ENCODE peak calls at places on chromosomes 11 and 22, in eight cellular contexts. K is psoas muscle, I is heart right ventricle, W is spleen, J is A549, M is GM23338, V is adrenal gland, N is IMR-90. H is an unnamed sample. For H3K4me1, the result is how much of the 10 kb centered on the place peaks cover.

GRCh38 chr11:111460752-111461305 is 51.4 kb downstream of the BTG4 start:
- DNase-seq in W (no peak), I (no peak), K (no peak), N (peak), J (no peak), M (no peak), V (no peak), H (no peak)

GRCh38 chr22:46533434-46533833 is 4.0 kb downstream of the CELSR1 start:
- DNase-seq in I (no peak), N (no peak), K (no peak), J (peak), V (no peak), M (peak), W (no peak), H (no peak)

GRCh38 chr11:73003083-73003482 is 139.0 kb downstream of the FCHSD2 start:
- DNase-seq in N (no peak), M (no peak), W (no peak), I (no peak), V (no peak), J (no peak), K (no peak), H (no peak)

GRCh38 chr11:117663826-117664225 is 133.2 kb downstream of the DSCAML1 start:
- DNase-seq in N (no peak), V (no peak), W (peak), K (peak), M (peak), J (no peak), I (no peak), H (no peak)

GRCh38 chr22:37552560-37553163 is 7.6 kb upstream of the CDC42EP1 start:
- DNase-seq in V (peak), J (no peak), K (peak), I (peak), M (peak), W (no peak), N (peak), H (peak)

GRCh38 chr11:84289381-84289906 is 1003.3 kb upstream of the CCDC90B start:
- DNase-seq in W (no peak), M (no peak), J (no peak), V (no peak), N (peak), I (no peak), K (no peak), H (no peak)

GRCh38 chr11:2521081-2521480 is 76.3 kb downstream of the KCNQ1 start:
- DNase-seq in J (no peak), K (peak), V (peak), N (no peak), M (no peak), I (peak), W (peak), H (no peak)

GRCh38 chr11:2590951-2591754 is 108.6 kb downstream of the KCNQ1OT1 start:
- DNase-seq in J (no peak), K (peak), W (no peak), M (no peak), V (no peak), I (peak), N (no peak), H (peak)

GRCh38 chr11:64372802-64373597 is 14.0 kb downstream of the RPS6KA4 start:
- DNase-seq in M (peak), W (no peak), N (no peak), I (no peak), J (peak), V (no peak), K (no peak), H (peak)

GRCh38 chr11:100726709-100727108 is 39.6 kb downstream of the ARHGAP42 start:
- DNase-seq in J (no peak), W (no peak), I (no peak), N (no peak), M (peak), K (no peak), V (no peak), H (no peak)

GRCh38 chr22:44441401-44442185 is 56.4 kb downstream of the RTL6 start:
- DNase-seq in J (no peak), W (peak), M (no peak), I (no peak), N (no peak), V (no peak), K (no peak), H (no peak)

GRCh38 chr11:108933630-108934029 is 268.8 kb downstream of the DDX10 start:
- DNase-seq in M (no peak), J (no peak), K (no peak), I (no peak), N (peak), V (no peak), W (no peak), H (no peak)

GRCh38 chr22:48112687-48113521 is 1350.5 kb downstream of the TBC1D22A start:
- DNase-seq in K (no peak), J (no peak), I (no peak), M (no peak), V (peak), W (no peak), N (no peak), H (no peak)

GRCh38 chr22:26461188-26461810 is 22.3 kb downstream of the HPS4 start:
- DNase-seq in K (peak), M (peak), I (peak), W (no peak), J (peak), V (peak), N (peak), H (peak)

GRCh38 chr11:114562166-114562916 is 2.7 kb upstream of the NXPE1 start:
- DNase-seq in M (no peak), I (no peak), W (no peak), J (no peak), K (no peak), N (peak), V (no peak), H (no peak)

GRCh38 chr11:3867209-3868071 is 12.0 kb downstream of the STIM1 start:
- DNase-seq in W (no peak), J (no peak), I (peak), V (peak), N (no peak), M (no peak), K (no peak), H (peak)

GRCh38 chr11:134915212-134915611 is 503.2 kb upstream of the B3GAT1 start:
- DNase-seq in J (no peak), N (no peak), K (no peak), V (peak), M (no peak), W (no peak), I (peak), H (peak)

GRCh38 chr11:12725863-12726666 is 51.8 kb downstream of the TEAD1 start:
- DNase-seq in J (no peak), K (no peak), N (peak), M (no peak), I (no peak), W (no peak), V (no peak), H (no peak)

GRCh38 chr11:65593518-65594414 is 1.8 kb downstream of the KCNK7 start:
- DNase-seq in M (peak), W (no peak), N (no peak), V (no peak), J (no peak), K (peak), I (peak), H (no peak)

GRCh38 chr22:37623075-37624016 is 14.7 kb downstream of the GGA1 start:
- DNase-seq in J (peak), K (peak), W (peak), M (peak), V (peak), I (peak), N (peak), H (peak)

GRCh38 chr11:120605469-120605868 is 93.9 kb downstream of the GRIK4 start:
- DNase-seq in V (no peak), K (no peak), W (peak), N (no peak), M (no peak), I (no peak), J (no peak), H (no peak)

GRCh38 chr11:82796970-82797594 is 63.4 kb upstream of the FAM181B start:
- DNase-seq in I (peak), W (no peak), V (peak), J (no peak), K (peak), M (no peak), N (no peak), H (no peak)

GRCh38 chr11:77175869-77176539 is 48.0 kb downstream of the MYO7A start:
- DNase-seq in K (peak), V (peak), N (no peak), W (peak), M (peak), I (peak), J (no peak), H (peak)

GRCh38 chr11:2806351-2807058 is 79.1 kb downstream of the CDKN1C start:
- DNase-seq in N (no peak), J (no peak), W (peak), K (peak), V (peak), I (peak), M (no peak), H (peak)

GRCh38 chr22:39253427-39254070 is 8.8 kb upstream of the PDGFB start:
- DNase-seq in W (no peak), N (peak), K (peak), I (peak), M (peak), V (peak), J (peak), H (peak)

GRCh38 chr11:9700105-9700801 is 36.4 kb downstream of the SWAP70 start:
- DNase-seq in I (no peak), V (no peak), K (no peak), J (no peak), M (no peak), N (no peak), W (no peak), H (no peak)

GRCh38 chr11:62931501-62932278 is 10.5 kb upstream of the CHRM1 start:
- DNase-seq in K (no peak), N (no peak), M (no peak), V (no peak), W (no peak), J (no peak), I (no peak), H (no peak)

GRCh38 chr11:79390923-79391322 is 49.9 kb downstream of the TENM4 start:
- DNase-seq in V (no peak), W (no peak), K (peak), I (no peak), M (no peak), J (no peak), N (peak), H (no peak)

GRCh38 chr11:73331138-73331916 is 23.3 kb downstream of the ARHGEF17 start:
- DNase-seq in I (peak), V (no peak), K (peak), N (peak), W (no peak), M (peak), J (no peak), H (peak)

GRCh38 chr22:22397875-22398524 is 110.5 kb downstream of the ZNF280B start:
- DNase-seq in W (no peak), J (no peak), V (no peak), N (no peak), K (no peak), M (no peak), I (peak), H (no peak)

GRCh38 chr11:35214792-35215193 is 75.8 kb downstream of the CD44 start:
- DNase-seq in W (no peak), J (no peak), I (no peak), K (no peak), M (peak), V (no peak), N (peak), H (no peak)

GRCh38 chr11:1310315-1310687 is 869 bp upstream of the TOLLIP start:
- DNase-seq in N (no peak), V (no peak), W (no peak), M (no peak), K (no peak), I (no peak), J (no peak), H (no peak)

GRCh38 chr22:38135133-38135706 is 24.7 kb upstream of the BAIAP2L2 start:
- DNase-seq in V (peak), M (no peak), N (peak), I (no peak), K (no peak), J (peak), W (no peak), H (no peak)

GRCh38 chr11:104118105-104118762 is 45.7 kb downstream of the PDGFD start:
- DNase-seq in W (no peak), M (no peak), I (no peak), J (no peak), K (no peak), N (no peak), V (no peak), H (no peak)

GRCh38 chr22:27885977-27886842 is 32.8 kb downstream of the PITPNB start:
- DNase-seq in W (no peak), K (no peak), J (peak), M (peak), N (peak), I (no peak), V (peak), H (peak)

GRCh38 chr22:23168381-23169031 is 11.8 kb upstream of the BCR start:
- DNase-seq in W (no peak), J (no peak), I (no peak), N (no peak), V (no peak), K (no peak), M (no peak), H (no peak)

GRCh38 chr11:77602385-77603105 is 12.8 kb downstream of the AQP11 start:
- DNase-seq in J (peak), W (no peak), K (no peak), I (no peak), M (no peak), V (no peak), N (peak), H (no peak)

GRCh38 chr11:68751331-68751856 is at the start of gene TESMIN:
- DNase-seq in I (peak), V (peak), W (peak), J (peak), K (peak), M (peak), N (peak), H (peak)

GRCh38 chr22:45518580-45518991 is 15.9 kb downstream of the FBLN1 start:
- DNase-seq in W (no peak), M (no peak), I (no peak), V (no peak), K (no peak), J (no peak), N (no peak), H (peak)

GRCh38 chr11:70567680-70568503 is 169.6 kb downstream of the CTTN start:
- DNase-seq in N (peak), J (no peak), K (peak), W (peak), M (peak), V (peak), I (peak), H (peak)
- H3K4me3 ChIP-seq in N (peak), J (no peak), K (peak), W (peak), M (no peak), V (no peak), I (peak), H (no peak)

DNA sequence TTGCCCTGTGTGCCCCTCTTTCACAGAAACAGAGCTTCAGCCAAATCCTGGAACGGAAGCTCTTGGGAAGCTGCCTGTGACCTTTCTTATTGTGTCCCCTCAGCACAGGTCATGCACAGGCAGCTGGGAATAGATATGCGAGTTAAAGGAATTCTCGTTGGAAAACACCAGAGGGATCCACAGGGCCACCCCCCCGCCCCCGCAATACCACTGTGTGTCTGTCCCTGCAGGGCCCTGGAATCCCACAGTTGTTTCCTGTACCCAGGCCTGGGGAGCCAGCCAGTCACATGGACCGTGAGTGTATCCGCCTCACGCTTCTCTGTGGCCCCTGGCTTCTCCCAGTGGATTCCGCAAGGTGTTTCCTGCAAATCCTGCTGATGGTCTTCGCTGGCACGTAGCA is 29.0 kb downstream of the TIMP3 start:
- DNase-seq in J (no peak), I (peak), K (peak), M (peak), V (peak), W (peak), N (no peak), H (peak)
- H3K4me1 ChIP-seq in J (under half), I (half or more), K (under half), M (under half), V (under half), W (under half), N (under half), H (under half)

GRCh38 chr11:115561116-115561515 is 56.9 kb upstream of the CADM1 start:
- DNase-seq in I (no peak), V (no peak), K (no peak), J (no peak), M (no peak), N (no peak), W (no peak), H (no peak)

GRCh38 chr11:115566185-115566765 is 62.1 kb upstream of the CADM1 start:
- DNase-seq in I (no peak), W (no peak), V (no peak), N (no peak), M (no peak), J (no peak), K (no peak), H (no peak)

DNA sequence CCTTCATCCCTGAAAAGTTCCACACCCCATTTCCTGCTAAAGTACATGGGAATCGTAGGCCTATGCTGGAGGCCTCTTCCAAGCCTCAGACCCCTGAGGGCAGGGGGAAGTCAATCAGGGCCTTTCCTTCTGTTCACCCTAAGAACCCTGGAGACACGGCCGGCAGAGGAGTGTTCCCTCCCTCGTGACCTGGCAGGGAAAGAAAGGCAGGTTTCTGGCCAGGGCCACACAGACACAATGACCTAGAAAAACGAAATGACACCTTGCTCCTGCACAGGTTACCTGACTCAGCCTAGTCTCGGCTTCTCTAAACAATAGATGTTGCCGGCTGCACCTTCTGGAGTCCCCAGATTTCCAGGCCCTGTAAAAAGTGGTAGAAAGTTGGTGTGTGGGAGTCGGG is 60.6 kb upstream of the CADM1 start:
- DNase-seq in M (no peak), I (no peak), J (no peak), K (no peak), N (no peak), V (no peak), W (no peak), H (no peak)
- H3K27ac ChIP-seq in M (no peak), I (no peak), J (no peak), K (no peak), N (no peak), V (no peak), W (no peak), H (no peak)

GRCh38 chr11:14358729-14359439 is at the start of gene RRAS2:
- DNase-seq in V (peak), W (peak), J (peak), K (peak), N (peak), M (peak), I (peak), H (peak)

GRCh38 chr11:14356342-14356741 is 2.6 kb downstream of the RRAS2 start:
- DNase-seq in W (no peak), I (no peak), V (no peak), K (no peak), M (no peak), J (no peak), N (no peak), H (no peak)

GRCh38 chr11:14359573-14360031 is 619 bp upstream of the RRAS2 start:
- DNase-seq in V (no peak), N (peak), I (no peak), W (no peak), J (no peak), M (no peak), K (no peak), H (no peak)

GRCh38 chr11:14360976-14361375 is 2.0 kb upstream of the RRAS2 start:
- DNase-seq in I (no peak), W (no peak), M (no peak), J (no peak), K (no peak), N (no peak), V (no peak), H (no peak)

GRCh38 chr11:14357843-14358728 is 897 bp downstream of the RRAS2 start:
- DNase-seq in N (peak), V (peak), W (peak), I (peak), M (peak), K (peak), J (peak), H (peak)
- H3K4me3 ChIP-seq in N (peak), V (peak), W (peak), I (peak), M (peak), K (peak), J (peak), H (peak)

GRCh38 chr22:42909363-42910058 is 52.4 kb upstream of the ARFGAP3 start:
- DNase-seq in I (no peak), N (no peak), W (no peak), M (no peak), J (no peak), V (no peak), K (no peak), H (no peak)
- H3K4me1 ChIP-seq in I (half or more), N (under half), W (under half), M (under half), J (under half), V (under half), K (half or more), H (half or more)

DNA sequence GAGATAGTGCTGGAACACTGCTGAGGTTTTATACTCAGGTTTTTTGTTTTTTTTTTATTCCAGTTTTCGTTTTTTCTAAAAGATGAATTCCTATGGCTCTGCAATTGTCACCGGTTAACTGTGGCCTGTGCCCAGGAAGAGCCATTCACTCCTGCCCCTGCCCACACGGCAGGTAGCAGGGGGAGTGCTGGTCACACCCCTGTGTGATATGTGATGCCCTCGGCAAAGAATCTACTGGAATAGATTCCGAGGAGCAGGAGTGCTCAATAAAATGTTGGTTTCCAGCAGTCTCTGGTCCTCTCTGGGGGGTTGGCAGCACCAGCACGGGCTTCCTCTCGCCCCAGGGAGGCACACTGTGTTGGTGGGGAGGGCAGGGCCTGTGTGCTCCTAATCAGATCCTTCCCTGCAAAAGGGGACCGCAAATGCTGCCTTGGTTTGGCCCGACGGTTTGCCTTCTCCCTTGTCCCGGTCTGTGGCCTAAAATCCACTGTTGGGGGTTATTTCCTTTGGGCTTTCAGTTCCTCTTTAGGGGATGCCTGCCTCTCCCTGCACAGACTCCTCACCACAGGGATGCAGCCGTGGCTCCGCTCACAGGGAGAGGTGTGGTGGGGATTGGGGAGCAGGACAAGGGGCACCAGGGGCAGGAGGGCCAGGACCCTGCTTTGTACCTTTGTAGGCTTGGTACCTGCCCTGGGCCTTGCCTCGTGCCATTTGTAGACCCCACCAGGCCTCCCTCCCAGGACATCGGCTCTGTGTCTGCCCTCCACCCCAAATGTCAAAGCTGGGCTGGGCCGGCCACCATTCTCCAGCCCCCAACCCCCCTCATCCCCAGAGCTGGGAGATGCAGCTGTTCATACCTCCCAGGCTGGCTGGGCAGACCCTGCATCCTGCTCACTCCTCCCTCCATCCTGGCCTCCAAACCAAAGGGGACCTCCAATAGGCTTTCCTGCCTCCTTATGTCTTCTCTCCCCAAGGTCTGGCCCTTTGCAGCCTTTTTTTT is 13.5 kb downstream of the MCAT start:
- DNase-seq in N (no peak), M (no peak), I (no peak), J (no peak), W (no peak), V (no peak), K (no peak), H (no peak)
- H3K27ac ChIP-seq in N (no peak), M (no peak), I (no peak), J (no peak), W (no peak), V (no peak), K (no peak), H (no peak)